ENCODE peak calls at places on chromosomes 12 and 14, in four cellular contexts. L is GM20000, D is amniotic stem cell, H is IMR-90. P is an unnamed sample.

GRCh38 chr14:59897757-59898383 is 22.1 kb upstream of the LRRC9 start:
- DNase-seq in L (no peak), D (no peak), H (no peak), P (peak; percentile 14)

GRCh38 chr14:63689132-63689531 is 38.7 kb downstream of the SGPP1 start:
- DNase-seq in L (no peak), D (no peak), H (no peak), P (no peak)

GRCh38 chr12:111368291-111368683 is 608 bp downstream of the PHETA1 start:
- DNase-seq in L (no peak), D (no peak), H (no peak), P (no peak)

GRCh38 chr14:106013879-106014376 is 487.5 kb downstream of the TMEM121 start:
- DNase-seq in L (no peak), D (no peak), H (no peak), P (no peak)

GRCh38 chr12:101594700-101595099 is at the start of gene MYBPC1:
- DNase-seq in L (no peak), D (no peak), H (no peak), P (no peak)

GRCh38 chr14:83975435-83976222 is 1554.3 kb upstream of the FLRT2 start:
- DNase-seq in L (no peak), D (peak; percentile 32), H (peak; percentile 67), P (no peak)

GRCh38 chr12:54977155-54977554 is 7.4 kb downstream of the TESPA1 start:
- DNase-seq in L (no peak), D (peak; percentile 9), H (peak; percentile 56), P (no peak)

GRCh38 chr12:124487065-124487833 is 80.2 kb downstream of the NCOR2 start:
- DNase-seq in L (no peak), D (no peak), H (no peak), P (no peak)

GRCh38 chr12:55723516-55724225 is 3.5 kb downstream of the RDH5 start:
- DNase-seq in L (no peak), D (no peak), H (no peak), P (no peak)

GRCh38 chr14:74495356-74495755 is 1.8 kb downstream of the ISCA2 start:
- DNase-seq in L (no peak), D (no peak), H (no peak), P (no peak)

GRCh38 chr14:81220488-81220766 is 332 bp downstream of the GTF2A1 start:
- DNase-seq in L (no peak), D (no peak), H (no peak), P (no peak)

GRCh38 chr12:34406228-34406995 is 384.1 kb downstream of the ALG10 start:
- DNase-seq in L (peak; percentile 0), D (no peak), H (no peak), P (peak; percentile 1)

GRCh38 chr12:115947696-115948062 is 329.8 kb downstream of the MED13L start:
- DNase-seq in L (no peak), D (no peak), H (no peak), P (no peak)

GRCh38 chr14:42112108-42112507 is 505.4 kb downstream of the LRFN5 start:
- DNase-seq in L (no peak), D (no peak), H (peak; percentile 41), P (no peak)

GRCh38 chr12:5565933-5566632 is 134.2 kb downstream of the NTF3 start:
- DNase-seq in L (no peak), D (peak; percentile 59), H (peak; percentile 73), P (no peak)

GRCh38 chr12:88650715-88651114 is 70.4 kb upstream of the KITLG start:
- DNase-seq in L (no peak), D (no peak), H (peak; percentile 89), P (no peak)

GRCh38 chr14:104168603-104169002 is 30.2 kb downstream of the KIF26A start:
- DNase-seq in L (no peak), D (no peak), H (no peak), P (no peak)

GRCh38 chr12:100896192-100896591 is 101.6 kb downstream of the ANO4 start:
- DNase-seq in L (no peak), D (no peak), H (no peak), P (no peak)